ENCODE peak calls at places on chromosomes 4 and X, in five cellular contexts. S is heart left ventricle, H is A549, L is breast epithelium, A is GM12878. Y is an unnamed sample.

GRCh38 chr4:113952452-113953029 is 26.9 kb downstream of the ARSJ start:
- DNase-seq in L (no peak), H (peak; percentile 12), A (peak; percentile 12), S (no peak), Y (no peak)

GRCh38 chr4:85953651-85954018 is 406.2 kb downstream of the MAPK10 start:
- DNase-seq in S (no peak), L (no peak), H (peak; percentile 28), A (no peak), Y (peak; percentile 12)

GRCh38 chr4:55143858-55144257 is 18.5 kb upstream of the KDR start:
- DNase-seq in S (no peak), A (no peak), H (no peak), L (no peak), Y (no peak)

GRCh38 chr4:44670466-44671199 is 7.6 kb upstream of the GUF1 start:
- DNase-seq in S (no peak), H (no peak), L (no peak), A (no peak), Y (no peak)

GRCh38 chr4:87461281-87461700 is 38.9 kb downstream of the NUDT9 start:
- DNase-seq in H (no peak), S (no peak), L (no peak), A (no peak), Y (peak; percentile 5)

GRCh38 chr4:8577046-8577445 is 3.1 kb upstream of the GPR78 start:
- DNase-seq in A (no peak), H (no peak), S (no peak), L (no peak), Y (no peak)

GRCh38 chr4:73090738-73091137 is 21.2 kb upstream of the COX18 start:
- DNase-seq in H (no peak), S (no peak), L (no peak), A (no peak), Y (no peak)

GRCh38 chr4:11261066-11261850 is 167.4 kb downstream of the HS3ST1 start:
- DNase-seq in L (no peak), H (no peak), A (no peak), S (no peak), Y (no peak)

GRCh38 chr4:185648631-185649030 is 113.3 kb upstream of the PDLIM3 start:
- DNase-seq in S (no peak), H (no peak), A (no peak), L (no peak), Y (no peak)

GRCh38 chr4:159410076-159410777 is 307.3 kb downstream of the RAPGEF2 start:
- DNase-seq in S (no peak), A (no peak), L (no peak), H (no peak), Y (no peak)

GRCh38 chrX:118507766-118508165 is 12.2 kb downstream of the DOCK11 start:
- DNase-seq in A (no peak), S (no peak), H (no peak), L (no peak), Y (no peak)

GRCh38 chr4:629916-630641 is 4.7 kb downstream of the PDE6B start:
- DNase-seq in H (no peak), S (no peak), L (no peak), A (no peak), Y (no peak)

GRCh38 chrX:47608130-47608810 is 11.4 kb downstream of the SYN1 start:
- DNase-seq in A (no peak), L (no peak), S (no peak), H (no peak), Y (no peak)

GRCh38 chr4:147714575-147715401 is 17.1 kb upstream of the ARHGAP10 start:
- DNase-seq in A (no peak), S (no peak), H (no peak), L (peak; percentile 63), Y (no peak)

GRCh38 chrX:138745215-138745614 is 33.7 kb upstream of the FGF13 start:
- DNase-seq in A (peak; percentile 8), H (peak; percentile 2), L (no peak), S (no peak), Y (no peak)

GRCh38 chrX:149461746-149462145 is 43.4 kb downstream of the IDS start:
- DNase-seq in S (no peak), A (no peak), L (no peak), H (no peak), Y (no peak)

GRCh38 chr4:47914926-47915237 is 499 bp upstream of the NFXL1 start:
- DNase-seq in A (no peak), L (no peak), S (no peak), H (no peak), Y (no peak)

GRCh38 chr4:153676984-153677383 is 7.1 kb upstream of the TLR2 start:
- DNase-seq in H (no peak), S (no peak), L (no peak), A (no peak), Y (peak; percentile 31)

GRCh38 chr4:152106113-152106763 is 345.4 kb upstream of the GATB start:
- DNase-seq in A (no peak), L (no peak), H (peak; percentile 69), S (no peak), Y (peak; percentile 57)

GRCh38 chr4:85779165-85779564 is 304.2 kb downstream of the ARHGAP24 start:
- DNase-seq in L (no peak), H (no peak), A (no peak), S (no peak), Y (no peak)

GRCh38 chr4:30461218-30461617 is 259.0 kb upstream of the PCDH7 start:
- DNase-seq in H (no peak), L (no peak), A (peak; percentile 19), S (no peak), Y (no peak)

GRCh38 chr4:153249199-153250154 is 45.2 kb downstream of the TRIM2 start:
- DNase-seq in A (peak; percentile 41), H (no peak), L (peak; percentile 55), S (peak; percentile 89), Y (peak; percentile 87)

GRCh38 chrX:13688772-13689518 is at the start of gene RAB9A:
- DNase-seq in L (peak; percentile 84), A (no peak), S (peak; percentile 91), H (peak; percentile 76), Y (peak; percentile 20)
- TF ChIP-seq POLR2A in L (peak; percentile 92), A (peak; percentile 86), S (peak; percentile 55), H (peak; percentile 94), Y (peak; percentile 92)

DNA sequence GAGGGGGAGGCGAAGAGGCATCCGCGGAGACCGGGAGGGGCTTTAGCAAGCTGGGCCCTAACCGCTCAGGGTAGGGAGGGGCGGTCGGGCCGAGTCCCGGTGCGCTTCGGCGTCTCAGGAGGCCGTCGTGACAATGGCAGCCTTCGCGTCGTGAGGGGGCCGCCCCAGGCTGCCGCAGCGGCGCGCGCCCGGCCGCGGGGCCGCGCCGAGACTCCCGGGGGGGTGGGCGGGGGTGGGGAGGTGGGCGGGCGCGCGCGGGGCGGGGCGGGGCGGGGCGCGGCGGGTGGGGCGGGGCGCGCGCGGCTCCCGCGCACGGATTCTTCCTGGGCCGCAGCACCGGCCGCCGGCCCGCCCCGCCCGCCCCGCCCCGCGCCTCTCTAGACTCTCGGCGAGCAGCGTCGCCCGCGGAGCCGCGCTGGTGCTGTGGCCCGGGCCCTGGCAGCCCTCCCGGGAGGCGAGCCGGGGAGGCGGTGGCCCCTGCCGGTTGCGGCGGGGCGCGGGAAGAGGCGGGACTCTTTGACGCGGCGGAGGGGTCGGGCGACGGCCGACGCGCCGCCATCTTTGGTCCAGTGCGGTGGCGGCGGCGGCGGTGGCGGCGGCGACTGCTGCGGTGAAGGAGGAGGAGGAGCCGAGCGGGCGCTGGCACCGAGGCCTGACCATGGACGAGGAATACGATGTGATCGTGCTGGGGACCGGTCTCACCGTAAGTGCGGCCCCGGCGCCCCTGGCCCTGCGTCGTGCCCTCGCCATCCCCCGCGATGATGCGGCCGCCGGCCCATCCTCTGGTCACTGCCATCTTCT is at the start of gene GDI1:
- DNase-seq in L (no peak), S (peak; percentile 82), A (no peak), H (peak; percentile 58), Y (peak; percentile 29)
- TF ChIP-seq POLR2A in L (no peak), S (no peak), A (peak; percentile 69), H (peak; percentile 71), Y (peak; percentile 64)

DNA sequence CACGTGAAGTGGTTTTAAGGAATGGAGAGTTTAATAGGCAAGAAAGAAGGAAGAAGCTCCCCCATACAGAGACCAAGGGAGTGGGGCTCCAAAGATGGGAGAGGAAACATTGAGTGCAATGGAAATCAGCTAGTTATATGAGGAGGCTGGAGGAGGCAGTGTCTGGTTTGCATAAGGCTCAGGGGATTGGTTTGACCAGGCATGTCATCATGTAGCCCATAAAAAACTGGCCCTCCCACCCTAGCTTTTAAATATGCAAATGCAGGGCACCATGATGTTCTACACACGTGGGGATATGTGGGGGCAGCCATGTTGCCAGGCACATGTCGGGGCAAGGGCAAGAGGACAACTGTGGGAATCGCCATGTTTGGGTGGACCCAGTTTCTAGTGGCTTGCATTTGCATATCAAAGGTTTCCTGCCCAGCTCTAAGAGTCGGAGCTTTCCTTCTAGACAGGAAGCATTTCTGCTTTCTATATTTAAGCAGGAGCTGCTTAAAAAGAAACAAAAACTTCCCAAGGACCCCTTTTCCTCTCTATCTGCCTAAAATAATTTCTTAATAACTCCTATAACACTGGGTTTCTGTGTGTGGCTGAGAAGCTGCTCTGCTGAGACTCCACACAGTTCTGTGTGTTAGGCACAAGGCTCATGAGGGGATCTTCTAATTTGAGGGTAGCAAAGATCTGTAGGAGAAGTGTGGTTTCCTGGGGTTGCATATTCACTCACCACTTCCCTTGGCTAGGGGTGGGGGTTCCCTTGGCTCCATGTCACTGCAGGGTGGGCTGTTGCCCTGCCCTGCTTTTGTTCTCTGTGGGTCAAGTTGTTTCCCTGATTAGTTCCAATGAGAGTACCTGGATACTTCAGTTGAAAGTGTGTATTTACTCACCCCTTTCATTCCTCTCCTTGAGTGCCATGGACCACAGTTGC is 113.5 kb downstream of the VSIG4 start:
- DNase-seq in L (no peak), A (peak; percentile 48), S (no peak), H (no peak), Y (no peak)
- TF ChIP-seq POLR2A in L (no peak), A (no peak), S (no peak), H (no peak), Y (no peak)

GRCh38 chr4:22502895-22503814 is 12.7 kb downstream of the ADGRA3 start:
- DNase-seq in S (no peak), L (no peak), H (no peak), A (no peak), Y (no peak)

GRCh38 chr4:22498866-22499265 is 17.0 kb downstream of the ADGRA3 start:
- DNase-seq in L (no peak), S (no peak), A (no peak), H (no peak), Y (no peak)

GRCh38 chr4:22500128-22500611 is 15.7 kb downstream of the ADGRA3 start:
- DNase-seq in S (no peak), L (peak; percentile 58), H (no peak), A (no peak), Y (no peak)

GRCh38 chr4:22501715-22502095 is 14.2 kb downstream of the ADGRA3 start:
- DNase-seq in L (no peak), S (no peak), H (no peak), A (no peak), Y (no peak)

GRCh38 chr4:22500831-22501714 is 14.8 kb downstream of the ADGRA3 start:
- DNase-seq in A (peak; percentile 28), H (peak; percentile 31), S (no peak), L (no peak), Y (no peak)
- TF ChIP-seq POLR2A in A (no peak), H (no peak), S (no peak), L (no peak), Y (no peak)

GRCh38 chr4:2963185-2964076 is at the start of the genes GRK4 and NOP14:
- DNase-seq in A (peak; percentile 92), S (peak; percentile 99), L (peak; percentile 97), H (peak; percentile 90), Y (peak; percentile 77)
- TF ChIP-seq POLR2A in A (peak; percentile 90), S (no peak), L (no peak), H (peak; percentile 55), Y (peak; percentile 55)

Y was measured in H54.